ENCODE peak calls at places on chromosomes 5 and 9, in nine cellular contexts. N, Y, I, W, D, F, R, G and C are unnamed samples.

GRCh38 chr9:125544988-125545651 is 161.9 kb downstream of the MAPKAP1 start:
- ATAC-seq in N (no peak), Y (no peak), I (no peak), W (no peak), D (no peak), F (peak; percentile 53), R (peak; percentile 71), G (peak; percentile 72), C (peak; percentile 81)

GRCh38 chr9:126438757-126439401 is 112.2 kb downstream of the MVB12B start:
- ATAC-seq in N (no peak), Y (no peak), I (no peak), W (no peak), D (no peak), F (no peak), R (no peak), G (no peak), C (no peak)

GRCh38 chr9:88537743-88538055 is 2.7 kb downstream of the NXNL2 start:
- ATAC-seq in N (peak; percentile 17), Y (no peak), I (no peak), W (no peak), D (no peak), F (no peak), R (no peak), G (no peak), C (peak; percentile 38)

GRCh38 chr5:131305138-131305650 is 41.3 kb downstream of the CDC42SE2 start:
- ATAC-seq in N (no peak), Y (no peak), I (no peak), W (no peak), D (no peak), F (no peak), R (no peak), G (no peak), C (no peak)

GRCh38 chr5:134019636-134020035 is 14.9 kb upstream of the VDAC1 start:
- ATAC-seq in N (no peak), Y (no peak), I (peak; percentile 10), W (peak; percentile 1), D (peak; percentile 24), F (no peak), R (no peak), G (peak; percentile 36), C (no peak)

GRCh38 chr9:91060520-91061343 is 259.1 kb downstream of the SYK start:
- ATAC-seq in N (peak; percentile 38), Y (peak; percentile 38), I (peak; percentile 84), W (peak; percentile 80), D (peak; percentile 80), F (peak; percentile 78), R (peak; percentile 82), G (peak; percentile 84), C (peak; percentile 83)

GRCh38 chr9:100714372-100715099 is 136.7 kb downstream of the CAVIN4 start:
- ATAC-seq in N (no peak), Y (no peak), I (peak; percentile 56), W (peak; percentile 74), D (peak; percentile 97), F (peak; percentile 96), R (peak; percentile 78), G (peak; percentile 93), C (no peak)

GRCh38 chr9:89864257-89864656 is 259.4 kb downstream of the GADD45G start:
- ATAC-seq in N (no peak), Y (no peak), I (no peak), W (no peak), D (no peak), F (no peak), R (no peak), G (no peak), C (no peak)

GRCh38 chr9:105419981-105420597 is 27.7 kb upstream of the FSD1L start:
- ATAC-seq in N (no peak), Y (no peak), I (no peak), W (no peak), D (peak; percentile 32), F (no peak), R (no peak), G (no peak), C (no peak)

GRCh38 chr9:35001803-35002502 is 12.4 kb downstream of the DNAJB5 start:
- ATAC-seq in N (no peak), Y (peak; percentile 30), I (peak; percentile 76), W (no peak), D (no peak), F (peak; percentile 67), R (peak; percentile 23), G (no peak), C (no peak)

GRCh38 chr5:153496835-153497234 is 6.4 kb downstream of the GRIA1 start:
- ATAC-seq in N (no peak), Y (no peak), I (peak; percentile 75), W (no peak), D (peak; percentile 65), F (peak; percentile 83), R (peak; percentile 59), G (no peak), C (no peak)

GRCh38 chr9:132849168-132849831 is 28.8 kb downstream of the AK8 start:
- ATAC-seq in N (no peak), Y (no peak), I (no peak), W (no peak), D (peak; percentile 46), F (peak; percentile 29), R (no peak), G (no peak), C (no peak)

GRCh38 chr9:18909140-18910018 is 123.6 kb downstream of the SAXO1 start:
- ATAC-seq in N (no peak), Y (no peak), I (no peak), W (no peak), D (no peak), F (no peak), R (no peak), G (no peak), C (no peak)

GRCh38 chr9:37583522-37584121 is 7.4 kb upstream of the FBXO10 start:
- ATAC-seq in N (no peak), Y (no peak), I (no peak), W (no peak), D (no peak), F (no peak), R (no peak), G (no peak), C (no peak)

GRCh38 chr5:143036146-143036927 is 266.2 kb downstream of the ARHGAP26 start:
- ATAC-seq in N (no peak), Y (no peak), I (no peak), W (no peak), D (no peak), F (no peak), R (no peak), G (no peak), C (no peak)

GRCh38 chr5:68345595-68345994 is 130.0 kb downstream of the PIK3R1 start:
- ATAC-seq in N (no peak), Y (no peak), I (no peak), W (no peak), D (no peak), F (no peak), R (no peak), G (no peak), C (no peak)

GRCh38 chr5:178125253-178125916 is 5.4 kb upstream of the RMND5B start:
- ATAC-seq in N (peak; percentile 6), Y (no peak), I (no peak), W (no peak), D (no peak), F (no peak), R (no peak), G (no peak), C (peak; percentile 23)

GRCh38 chr9:77960356-77961153 is 71.1 kb downstream of the GNAQ start:
- ATAC-seq in N (no peak), Y (no peak), I (no peak), W (no peak), D (peak; percentile 33), F (peak; percentile 49), R (peak; percentile 39), G (no peak), C (no peak)

GRCh38 chr9:135960328-135961276 is 571 bp downstream of the UBAC1 start:
- ATAC-seq in N (peak; percentile 27), Y (peak; percentile 8), I (peak; percentile 48), W (peak; percentile 60), D (peak; percentile 43), F (peak; percentile 33), R (peak; percentile 47), G (peak; percentile 34), C (peak; percentile 15)

GRCh38 chr5:37112383-37112991 is 136.7 kb downstream of the CPLANE1 start:
- ATAC-seq in N (no peak), Y (no peak), I (peak; percentile 25), W (no peak), D (no peak), F (peak; percentile 86), R (peak; percentile 75), G (no peak), C (no peak)

GRCh38 chr9:128024761-128025308 is 42.3 kb downstream of the NAIF1 start:
- ATAC-seq in N (no peak), Y (no peak), I (no peak), W (no peak), D (no peak), F (no peak), R (no peak), G (no peak), C (no peak)
- H3K27ac ChIP-seq in N (peak overlapping the region; percentile 89), Y (no peak overlapping the region), I (no peak overlapping the region), W (peak overlapping the region; percentile 68), D (no peak overlapping the region), F (no peak overlapping the region), R (no peak overlapping the region), G (no peak overlapping the region), C (no peak overlapping the region)

DNA sequence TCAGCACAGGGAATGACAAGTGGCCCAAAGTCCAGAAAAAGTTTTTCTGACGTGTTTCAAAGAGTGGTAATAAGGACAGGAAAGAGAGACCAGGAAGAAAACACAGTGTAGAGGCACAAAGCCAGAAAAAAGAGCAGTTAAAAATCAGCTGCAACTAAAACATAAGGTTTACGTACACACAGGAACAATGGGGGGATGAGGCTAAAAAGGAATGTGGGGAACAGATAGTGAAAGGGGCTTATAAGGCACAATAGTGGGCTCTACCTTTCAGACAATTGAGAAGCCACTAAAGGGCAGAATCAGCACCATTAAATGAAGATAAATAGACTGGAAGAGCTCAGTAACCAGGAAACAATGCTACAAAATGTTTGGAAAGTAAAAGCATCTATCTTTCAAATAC is 5.5 kb downstream of the ELP1 start:
- ATAC-seq in N (no peak), Y (no peak), I (no peak), W (no peak), D (no peak), F (no peak), R (no peak), G (no peak), C (no peak)
- H3K27ac ChIP-seq in N (no peak overlapping the region), Y (no peak overlapping the region), I (no peak overlapping the region), W (no peak overlapping the region), D (no peak overlapping the region), F (no peak overlapping the region), R (no peak overlapping the region), G (no peak overlapping the region), C (no peak overlapping the region)

DNA sequence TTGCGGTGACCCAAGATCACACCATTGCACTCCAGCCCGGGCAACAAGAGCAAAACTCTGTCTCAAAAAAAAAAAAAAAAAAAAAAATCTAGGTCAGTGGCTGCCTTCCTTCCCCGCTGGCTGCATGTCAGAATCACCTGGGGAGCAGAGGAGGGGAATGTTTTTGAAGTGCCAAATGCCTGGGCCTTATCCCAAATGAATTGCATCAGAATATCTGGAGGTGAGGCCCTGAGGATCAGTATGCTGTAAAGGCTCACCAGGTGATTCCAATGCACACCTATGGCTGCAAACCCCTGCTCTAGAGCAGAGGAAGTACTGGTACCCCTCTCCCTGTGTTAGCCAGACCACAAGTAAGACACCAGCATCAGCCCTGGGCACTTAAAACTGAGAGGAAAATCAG is 44.7 kb upstream of the GABRP start:
- ATAC-seq in N (no peak), Y (no peak), I (no peak), W (no peak), D (no peak), F (peak; percentile 37), R (peak; percentile 58), G (no peak), C (no peak)
- H3K27ac ChIP-seq in N (no peak overlapping the region), Y (no peak overlapping the region), I (no peak overlapping the region), W (no peak overlapping the region), D (no peak overlapping the region), F (no peak overlapping the region), R (no peak overlapping the region), G (no peak overlapping the region), C (no peak overlapping the region)

GRCh38 chr5:76693141-76693540 is 22.8 kb upstream of the F2R start:
- ATAC-seq in N (no peak), Y (no peak), I (no peak), W (no peak), D (no peak), F (no peak), R (no peak), G (no peak), C (no peak)
- H3K27ac ChIP-seq in N (no peak overlapping the region), Y (no peak overlapping the region), I (peak overlapping the region; percentile 91), W (no peak overlapping the region), D (no peak overlapping the region), F (no peak overlapping the region), R (no peak overlapping the region), G (no peak overlapping the region), C (no peak overlapping the region)